ENCODE peak calls at places on chromosomes 13 and 19, in five cellular contexts. K is IMR-90, C is stomach, E is fibroblast of pulmonary artery, Q is ovary. M is an unnamed sample.

GRCh38 chr19:15740785-15741184 is 3.0 kb downstream of the OR10H3 start:
- DNase-seq in C (no peak), Q (no peak), E (no peak), K (no peak), M (no peak)

GRCh38 chr13:111492341-111492945 is 172.0 kb downstream of the TEX29 start:
- DNase-seq in C (peak; percentile 23), Q (no peak), E (no peak), K (no peak), M (peak; percentile 12)

GRCh38 chr19:47796785-47797184 is 7.6 kb downstream of the TPRX1 start:
- DNase-seq in K (no peak), E (no peak), C (no peak), Q (no peak), M (no peak)

GRCh38 chr19:18895828-18896341 is at the start of gene CERS1:
- DNase-seq in E (no peak), Q (no peak), K (no peak), C (no peak), M (no peak)

GRCh38 chr19:42376177-42376555 is 13.9 kb downstream of the CNFN start:
- DNase-seq in K (no peak), C (no peak), E (no peak), Q (no peak), M (no peak)

GRCh38 chr13:18949489-18949761 is 232.2 kb downstream of the TUBA3C start:
- DNase-seq in E (no peak), C (no peak), K (no peak), Q (no peak), M (no peak)

GRCh38 chr19:38544569-38545315 is 73.0 kb downstream of the MAP4K1 start:
- DNase-seq in C (no peak), K (peak; percentile 5), E (peak; percentile 7), Q (no peak), M (no peak)

GRCh38 chr13:30132623-30133553 is 174.5 kb downstream of the KATNAL1 start:
- DNase-seq in E (peak; percentile 94), C (peak; percentile 99), K (peak; percentile 89), Q (peak; percentile 97), M (peak; percentile 97)

GRCh38 chr13:114228176-114228575 is 6.5 kb upstream of the CDC16 start:
- DNase-seq in K (no peak), C (no peak), E (no peak), Q (no peak), M (no peak)

GRCh38 chr19:16336571-16336970 is 11.9 kb downstream of the KLF2 start:
- DNase-seq in K (peak; percentile 65), Q (no peak), C (no peak), E (no peak), M (no peak)

GRCh38 chr19:6801397-6802086 is 29.0 kb downstream of the VAV1 start:
- DNase-seq in C (peak; percentile 65), Q (peak; percentile 13), K (no peak), E (peak; percentile 26), M (peak; percentile 65)

GRCh38 chr13:111599791-111600190 is 279.3 kb downstream of the TEX29 start:
- DNase-seq in K (no peak), E (no peak), Q (no peak), C (no peak), M (no peak)

GRCh38 chr13:68063181-68063580 is 833.0 kb upstream of the PCDH9 start:
- DNase-seq in K (no peak), Q (no peak), E (no peak), C (no peak), M (no peak)

GRCh38 chr13:50389726-50390125 is 374.5 kb downstream of the KCNRG start:
- DNase-seq in E (no peak), K (no peak), C (no peak), Q (no peak), M (no peak)

GRCh38 chr13:43132228-43132627 is 108.8 kb downstream of the DNAJC15 start:
- DNase-seq in K (peak; percentile 36), E (peak; percentile 50), Q (no peak), C (peak; percentile 40), M (no peak)

GRCh38 chr19:48685583-48685982 is 10.2 kb upstream of the FUT2 start:
- DNase-seq in Q (no peak), K (no peak), E (no peak), C (no peak), M (no peak)

GRCh38 chr13:39052944-39053343 is 14.7 kb downstream of the NHLRC3 start:
- DNase-seq in C (no peak), E (no peak), K (no peak), Q (no peak), M (no peak)

GRCh38 chr19:40744554-40745401 is 5.5 kb downstream of the ACTMAP start:
- DNase-seq in E (no peak), C (no peak), Q (no peak), K (no peak), M (no peak)

GRCh38 chr13:79287994-79288795 is 117.9 kb downstream of the RBM26 start:
- DNase-seq in K (no peak), C (no peak), Q (no peak), E (no peak), M (no peak)

GRCh38 chr19:2221250-2221831 is 14.8 kb downstream of the PLEKHJ1 start:
- DNase-seq in C (no peak), Q (no peak), E (no peak), K (peak; percentile 35), M (no peak)

GRCh38 chr13:31970237-31970930 is 61.2 kb upstream of the FRY start:
- DNase-seq in Q (no peak), C (no peak), K (peak; percentile 93), E (peak; percentile 73), M (no peak)

GRCh38 chr13:45121421-45121820 is 1.1 kb downstream of the GTF2F2 start:
- DNase-seq in K (peak; percentile 53), E (peak; percentile 46), C (no peak), Q (no peak), M (no peak)

GRCh38 chr13:102291587-102292218 is 110.1 kb downstream of the FGF14 start:
- DNase-seq in Q (no peak), K (peak; percentile 27), C (no peak), E (peak; percentile 1), M (no peak)

GRCh38 chr19:52297601-52298358 is 811 bp downstream of the ZNF480 start:
- DNase-seq in K (peak; percentile 11), C (no peak), Q (no peak), E (peak; percentile 7), M (no peak)

GRCh38 chr19:10283301-10283733 is 3.4 kb upstream of the ICAM4 start:
- DNase-seq in Q (no peak), E (no peak), C (no peak), K (no peak), M (no peak)

GRCh38 chr19:2578911-2579677 is 103.2 kb downstream of the GADD45B start:
- DNase-seq in E (peak; percentile 94), K (peak; percentile 89), Q (peak; percentile 85), C (peak; percentile 96), M (peak; percentile 87)

GRCh38 chr13:106814389-106814903 is 246.5 kb upstream of the ARGLU1 start:
- DNase-seq in C (no peak), K (no peak), Q (no peak), E (no peak), M (no peak)

GRCh38 chr19:18137242-18137641 is 15.7 kb upstream of the PIK3R2 start:
- DNase-seq in K (no peak), E (no peak), Q (no peak), C (no peak), M (no peak)

GRCh38 chr13:110103026-110103425 is 203.9 kb downstream of the COL4A1 start:
- DNase-seq in C (no peak), Q (no peak), K (no peak), E (no peak), M (no peak)

GRCh38 chr13:104580931-104581330 is 1514.7 kb upstream of the SLC10A2 start:
- DNase-seq in C (no peak), E (no peak), K (no peak), Q (no peak), M (no peak)

DNA sequence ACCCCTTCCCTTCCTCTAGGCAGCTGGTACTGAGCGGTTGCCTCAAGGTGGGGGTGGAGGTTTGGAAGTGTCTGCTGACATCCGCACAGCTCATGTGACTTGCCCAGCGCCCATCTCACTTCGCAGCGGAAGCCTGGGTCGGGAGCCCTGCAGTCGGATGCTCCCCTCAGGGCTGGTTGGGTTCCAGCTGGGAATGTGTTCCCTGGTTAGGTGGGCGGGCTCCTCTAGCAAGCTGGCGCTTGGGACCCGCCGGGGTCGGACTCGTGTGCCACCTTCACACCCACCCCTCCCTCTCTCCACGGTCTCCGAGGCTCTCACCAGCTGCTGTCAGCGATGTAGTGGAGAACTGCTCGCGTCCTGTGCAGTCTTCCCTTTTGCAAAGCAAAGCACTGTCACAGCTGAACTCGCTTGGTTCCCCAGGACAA is 10.2 kb downstream of the PPP1R37 start:
- DNase-seq in Q (no peak), K (no peak), C (no peak), E (peak; percentile 23), M (no peak)
- H3K4me3 ChIP-seq in Q (no peak overlapping the region), K (no peak overlapping the region), C (no peak overlapping the region), E (no peak overlapping the region), M (no peak overlapping the region)

DNA sequence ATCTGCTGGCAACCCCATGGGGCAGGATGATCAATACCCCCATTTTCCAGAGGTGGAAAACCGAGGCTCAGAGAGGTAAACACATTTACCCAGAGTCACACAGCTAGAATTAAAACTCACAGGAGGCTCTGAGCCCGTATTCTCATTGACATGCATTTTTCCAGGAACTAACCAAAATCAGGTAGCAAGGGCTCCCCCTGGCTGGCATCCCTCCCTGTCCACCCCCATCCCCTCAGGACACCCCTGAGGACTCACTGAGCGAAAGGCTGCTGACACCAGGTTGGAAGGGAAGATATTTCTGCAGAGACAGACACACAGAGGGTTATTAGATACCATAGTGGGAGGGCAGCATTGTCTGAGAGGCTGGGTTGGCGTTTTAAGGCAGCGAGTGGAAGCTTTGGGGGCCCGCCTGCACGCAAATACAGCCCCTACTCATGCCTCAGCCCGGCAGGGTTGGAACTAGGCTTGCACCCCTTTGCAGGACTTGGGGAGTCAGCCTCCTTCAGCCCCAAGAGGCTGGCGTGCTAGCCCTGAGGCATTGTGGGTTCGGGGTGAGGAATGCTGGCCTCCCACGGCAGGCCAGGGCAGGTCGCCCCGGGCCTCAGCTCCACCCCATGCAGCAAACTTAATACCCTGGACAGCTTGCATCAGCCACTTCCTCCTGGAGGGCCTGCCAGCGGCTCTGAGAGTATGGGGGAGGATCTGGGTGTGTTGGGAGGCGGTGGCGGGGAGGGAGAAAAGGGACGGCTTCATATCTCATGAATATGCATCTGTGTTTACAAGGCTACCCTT is 3.9 kb downstream of the SLC1A5 start:
- DNase-seq in C (peak; percentile 84), E (peak; percentile 90), K (peak; percentile 95), Q (peak; percentile 72), M (peak; percentile 90)
- TF ChIP-seq CTCF in C (no peak), E (peak; percentile 37), K (peak; percentile 33), Q (no peak), M (no peak)

DNA sequence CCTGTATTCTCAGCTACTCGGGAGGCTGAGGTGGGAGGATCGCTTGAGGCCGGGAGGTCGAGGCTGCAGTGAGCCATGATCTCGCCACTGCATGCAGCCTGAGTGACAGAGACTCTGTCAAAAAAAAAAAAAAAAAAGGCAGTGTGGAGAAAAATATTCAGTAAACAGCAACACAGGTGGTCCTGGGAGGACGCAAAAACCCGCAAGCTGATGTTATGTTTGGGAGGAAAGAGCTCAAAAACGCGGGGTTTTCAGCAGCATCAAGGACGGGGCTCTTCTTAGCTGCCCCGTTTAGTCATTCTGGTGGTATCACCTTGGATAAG is 599 bp upstream of the ZNF784 start:
- DNase-seq in C (no peak), Q (no peak), K (no peak), E (no peak), M (no peak)
- H3K4me3 ChIP-seq in C (peak overlapping the region; percentile 50), Q (peak overlapping the region; percentile 60), K (peak overlapping the region; percentile 83), E (peak overlapping the region; percentile 69), M (no peak overlapping the region)

GRCh38 chr19:23440207-23440606 is 44.9 kb upstream of the ZNF91 start:
- DNase-seq in K (no peak), C (no peak), E (no peak), Q (no peak), M (no peak)
- TF ChIP-seq CTCF in K (peak; percentile 3), C (no peak), E (peak; percentile 12), Q (no peak), M (no peak)